ENCODE peak calls at places on chromosome 9, in five cellular contexts. One of them, this sample, is unnamed.

GRCh38 chr9:71036501-71036900 is 84.9 kb downstream of the TRPM3 start:
- DNase-seq in thyroid gland: peak; percentile 29
- DNase-seq in Caco-2: no peak
- DNase-seq in neural crest cell: no peak
- DNase-seq in AG08396: no peak
- DNase-seq in this sample: no peak

GRCh38 chr9:35834260-35835215 is 5.5 kb downstream of the TMEM8B start:
- DNase-seq in thyroid gland: no peak
- DNase-seq in Caco-2: no peak
- DNase-seq in neural crest cell: no peak
- DNase-seq in AG08396: no peak
- DNase-seq in this sample: no peak

GRCh38 chr9:94927762-94928158 is 201.3 kb downstream of the AOPEP start:
- DNase-seq in thyroid gland: no peak
- DNase-seq in Caco-2: no peak
- DNase-seq in neural crest cell: no peak
- DNase-seq in AG08396: no peak
- DNase-seq in this sample: no peak

GRCh38 chr9:126773004-126773607 is 31.7 kb upstream of the ZBTB43 start:
- DNase-seq in thyroid gland: no peak
- DNase-seq in Caco-2: peak; percentile 42
- DNase-seq in neural crest cell: no peak
- DNase-seq in AG08396: peak; percentile 39
- DNase-seq in this sample: peak; percentile 72

GRCh38 chr9:86690034-86690433 is 257.3 kb downstream of the GAS1 start:
- DNase-seq in thyroid gland: no peak
- DNase-seq in Caco-2: no peak
- DNase-seq in neural crest cell: no peak
- DNase-seq in AG08396: no peak
- DNase-seq in this sample: no peak

GRCh38 chr9:73081979-73082657 is 69.5 kb upstream of the ANXA1 start:
- DNase-seq in thyroid gland: no peak
- DNase-seq in Caco-2: no peak
- DNase-seq in neural crest cell: no peak
- DNase-seq in AG08396: peak; percentile 60
- DNase-seq in this sample: peak; percentile 26

GRCh38 chr9:6667633-6668280 is 22.2 kb upstream of the GLDC start:
- DNase-seq in thyroid gland: no peak
- DNase-seq in Caco-2: no peak
- DNase-seq in neural crest cell: no peak
- DNase-seq in AG08396: peak; percentile 47
- DNase-seq in this sample: no peak

GRCh38 chr9:131976157-131976740 is 103.4 kb downstream of the MED27 start:
- DNase-seq in thyroid gland: no peak
- DNase-seq in Caco-2: no peak
- DNase-seq in neural crest cell: no peak
- DNase-seq in AG08396: no peak
- DNase-seq in this sample: no peak

GRCh38 chr9:88957526-88957925 is 33.7 kb upstream of the S1PR3 start:
- DNase-seq in thyroid gland: no peak
- DNase-seq in Caco-2: no peak
- DNase-seq in neural crest cell: no peak
- DNase-seq in AG08396: no peak
- DNase-seq in this sample: no peak

GRCh38 chr9:214488-215448 is at the start of gene DOCK8:
- DNase-seq in thyroid gland: peak; percentile 77
- DNase-seq in Caco-2: peak; percentile 80
- DNase-seq in neural crest cell: peak; percentile 47
- DNase-seq in AG08396: peak; percentile 28
- DNase-seq in this sample: peak; percentile 67

GRCh38 chr9:88773627-88774244 is 217.5 kb upstream of the S1PR3 start:
- DNase-seq in thyroid gland: no peak
- DNase-seq in Caco-2: no peak
- DNase-seq in neural crest cell: no peak
- DNase-seq in AG08396: no peak
- DNase-seq in this sample: no peak

GRCh38 chr9:131423171-131423581 is 29.3 kb downstream of the PRRC2B start:
- DNase-seq in thyroid gland: peak; percentile 96
- DNase-seq in Caco-2: no peak
- DNase-seq in neural crest cell: no peak
- DNase-seq in AG08396: peak; percentile 83
- DNase-seq in this sample: no peak

GRCh38 chr9:83623634-83623991 is 670 bp downstream of the IDNK start:
- DNase-seq in thyroid gland: no peak
- DNase-seq in Caco-2: no peak
- DNase-seq in neural crest cell: no peak
- DNase-seq in AG08396: no peak
- DNase-seq in this sample: no peak

GRCh38 chr9:32644698-32645097 is 9.2 kb upstream of the TAF1L start:
- DNase-seq in thyroid gland: peak; percentile 5
- DNase-seq in Caco-2: no peak
- DNase-seq in neural crest cell: no peak
- DNase-seq in AG08396: peak; percentile 39
- DNase-seq in this sample: no peak

GRCh38 chr9:272251-273213 is 57.9 kb downstream of the DOCK8 start:
- DNase-seq in thyroid gland: no peak
- DNase-seq in Caco-2: no peak
- DNase-seq in neural crest cell: no peak
- DNase-seq in AG08396: no peak
- DNase-seq in this sample: no peak

GRCh38 chr9:106864533-106865143 is 1.7 kb downstream of the ZNF462 start:
- DNase-seq in thyroid gland: peak; percentile 30
- DNase-seq in Caco-2: no peak
- DNase-seq in neural crest cell: no peak
- DNase-seq in AG08396: peak; percentile 39
- DNase-seq in this sample: no peak

This sample was measured in HuH-7.